ENCODE peak calls at places on chromosomes 1 and 21, in seven cellular contexts. H is K562, C is endothelial cell of umbilical vein, O is GM12878, B is HCT116, A is HepG2, U is H1. M is an unnamed sample. For H3K9me3, the result is how much of the 10 kb centered on the place peaks cover.

GRCh38 chr1:151887028-151887427 is 22.3 kb downstream of the THEM4 start:
- DNase-seq in H (no peak), C (peak), O (no peak), B (no peak), A (no peak), U (no peak), M (no peak)

GRCh38 chr21:28237661-28238060 is 755.0 kb downstream of the LTN1 start:
- DNase-seq in H (no peak), C (no peak), O (no peak), B (no peak), A (no peak), U (no peak), M (no peak)

GRCh38 chr1:195754874-195755273 is 853.4 kb downstream of the KCNT2 start:
- DNase-seq in H (peak), C (no peak), O (no peak), B (no peak), A (no peak), U (no peak), M (no peak)

GRCh38 chr1:50047916-50048694 is 24.4 kb upstream of the AGBL4 start:
- DNase-seq in H (no peak), C (no peak), O (no peak), B (no peak), A (no peak), U (peak), M (no peak)

GRCh38 chr1:113783254-113784103 is 24.2 kb upstream of the PHTF1 start:
- DNase-seq in H (peak), C (peak), O (peak), B (no peak), A (no peak), U (no peak), M (peak)

GRCh38 chr1:74463301-74463988 is 49.0 kb downstream of the LRRC53 start:
- DNase-seq in H (no peak), C (no peak), O (peak), B (no peak), A (no peak), U (no peak), M (no peak)

GRCh38 chr1:84653130-84653680 is 37.1 kb downstream of the SSX2IP start:
- DNase-seq in H (no peak), C (no peak), O (no peak), B (no peak), A (no peak), U (no peak), M (no peak)

GRCh38 chr1:34262454-34262853 is 85.7 kb downstream of the C1orf94 start:
- DNase-seq in H (no peak), C (no peak), O (no peak), B (no peak), A (no peak), U (no peak), M (no peak)

GRCh38 chr1:95071539-95071938 is 1.2 kb downstream of the ALG14 start:
- DNase-seq in H (no peak), C (no peak), O (no peak), B (no peak), A (no peak), U (no peak), M (no peak)

GRCh38 chr21:20257052-20257451 is 741.2 kb upstream of the NCAM2 start:
- DNase-seq in H (no peak), C (no peak), O (no peak), B (no peak), A (no peak), U (no peak), M (no peak)

GRCh38 chr1:157969693-157970485 is 23.6 kb upstream of the KIRREL1 start:
- DNase-seq in H (peak), C (peak), O (no peak), B (peak), A (peak), U (no peak), M (peak)

GRCh38 chr1:35369922-35370671 is 101.6 kb downstream of the ZMYM4 start:
- DNase-seq in H (peak), C (peak), O (no peak), B (no peak), A (no peak), U (no peak), M (peak)

GRCh38 chr1:62429581-62429980 is 7.3 kb upstream of the USP1 start:
- DNase-seq in H (no peak), C (no peak), O (no peak), B (no peak), A (no peak), U (no peak), M (no peak)

GRCh38 chr1:180343931-180344406 is 113.9 kb downstream of the LHX4 start:
- DNase-seq in H (no peak), C (peak), O (peak), B (no peak), A (no peak), U (no peak), M (no peak)

GRCh38 chr1:193703655-193704054 is 517.2 kb upstream of the B3GALT2 start:
- DNase-seq in H (no peak), C (no peak), O (no peak), B (no peak), A (no peak), U (no peak), M (no peak)

GRCh38 chr1:223331929-223332328 is 32.0 kb downstream of the SUSD4 start:
- DNase-seq in H (no peak), C (no peak), O (no peak), B (peak), A (no peak), U (no peak), M (no peak)

GRCh38 chr21:17462276-17462981 is 50.4 kb upstream of the CXADR start:
- DNase-seq in H (no peak), C (peak), O (no peak), B (no peak), A (peak), U (no peak), M (no peak)

GRCh38 chr21:34360488-34361241 is 3.1 kb upstream of the KCNE2 start:
- DNase-seq in H (no peak), C (no peak), O (no peak), B (no peak), A (no peak), U (no peak), M (no peak)

GRCh38 chr1:45014403-45015028 is 2.5 kb downstream of the UROD start:
- DNase-seq in H (peak), C (peak), O (peak), B (peak), A (peak), U (no peak), M (no peak)

GRCh38 chr1:2200308-2200943 is 5.9 kb upstream of the FAAP20 start:
- DNase-seq in H (peak), C (no peak), O (no peak), B (no peak), A (no peak), U (no peak), M (no peak)

GRCh38 chr1:28056129-28056925 is 32.1 kb downstream of the EYA3 start:
- DNase-seq in H (no peak), C (no peak), O (peak), B (no peak), A (no peak), U (no peak), M (no peak)

GRCh38 chr1:168391759-168392681 is 111.3 kb downstream of the TBX19 start:
- DNase-seq in H (no peak), C (no peak), O (no peak), B (no peak), A (no peak), U (no peak), M (no peak)

GRCh38 chr1:12433323-12434053 is 184.5 kb downstream of the DHRS3 start:
- DNase-seq in H (peak), C (peak), O (no peak), B (peak), A (peak), U (no peak), M (no peak)

GRCh38 chr1:172002725-172003345 is 161.5 kb downstream of the DNM3 start:
- DNase-seq in H (peak), C (peak), O (peak), B (peak), A (peak), U (no peak), M (peak)

GRCh38 chr1:245337829-245338484 is 183.2 kb downstream of the KIF26B start:
- DNase-seq in H (peak), C (no peak), O (no peak), B (no peak), A (no peak), U (no peak), M (peak)

GRCh38 chr1:181061487-181061886 is 27.0 kb upstream of the IER5 start:
- DNase-seq in H (no peak), C (no peak), O (no peak), B (no peak), A (no peak), U (no peak), M (no peak)

GRCh38 chr1:207298666-207299065 is 22.8 kb upstream of the CD55 start:
- DNase-seq in H (no peak), C (peak), O (no peak), B (no peak), A (no peak), U (no peak), M (no peak)

GRCh38 chr1:53348491-53349368 is 20.9 kb upstream of the LRP8 start:
- DNase-seq in H (no peak), C (no peak), O (no peak), B (no peak), A (no peak), U (no peak), M (no peak)

GRCh38 chr1:56459260-56459659 is 120.1 kb downstream of the PLPP3 start:
- DNase-seq in H (no peak), C (no peak), O (no peak), B (no peak), A (no peak), U (no peak), M (no peak)

GRCh38 chr21:27269646-27270045 is 302.8 kb upstream of the ADAMTS5 start:
- DNase-seq in H (no peak), C (peak), O (no peak), B (no peak), A (no peak), U (no peak), M (no peak)

GRCh38 chr1:236030572-236030971 is 34.3 kb downstream of the NID1 start:
- DNase-seq in H (no peak), C (no peak), O (no peak), B (no peak), A (no peak), U (no peak), M (peak)

GRCh38 chr1:192579319-192579738 is 3.8 kb downstream of the RGS1 start:
- DNase-seq in H (no peak), C (no peak), O (no peak), B (no peak), A (no peak), U (no peak), M (no peak)

GRCh38 chr1:21084111-21084510 is 92.6 kb downstream of the EIF4G3 start:
- DNase-seq in H (no peak), C (no peak), O (no peak), B (no peak), A (no peak), U (no peak), M (no peak)

GRCh38 chr1:200873116-200873670 is 412 bp downstream of the GPR25 start:
- DNase-seq in H (no peak), C (no peak), O (no peak), B (no peak), A (no peak), U (no peak), M (no peak)
- TF ChIP-seq EZH2 in H (no peak), C (no peak), O (no peak), B (no peak), A (no peak), U (no peak), M (no peak)

GRCh38 chr1:160486453-160486852 is 36.6 kb downstream of the SLAMF6 start:
- DNase-seq in H (no peak), C (no peak), O (no peak), B (no peak), A (no peak), U (peak), M (no peak)

GRCh38 chr1:160488347-160489058 is 34.6 kb downstream of the SLAMF6 start:
- DNase-seq in H (no peak), C (no peak), O (peak), B (no peak), A (no peak), U (no peak), M (no peak)

GRCh38 chr1:160481979-160482596 is 41.0 kb downstream of the SLAMF6 start:
- DNase-seq in H (no peak), C (no peak), O (no peak), B (no peak), A (no peak), U (no peak), M (no peak)

GRCh38 chr1:160483505-160484185 is 39.4 kb downstream of the SLAMF6 start:
- DNase-seq in H (no peak), C (no peak), O (no peak), B (no peak), A (no peak), U (no peak), M (no peak)
- H3K9me3 ChIP-seq in H (under half), C (under half), O (under half), B (under half), A (under half), U (under half), M (under half)

GRCh38 chr1:87778896-87779295 is 450.2 kb downstream of the LMO4 start:
- DNase-seq in H (no peak), C (no peak), O (no peak), B (no peak), A (no peak), U (no peak), M (no peak)

GRCh38 chr1:87786218-87786617 is 457.5 kb downstream of the LMO4 start:
- DNase-seq in H (no peak), C (no peak), O (no peak), B (no peak), A (no peak), U (no peak), M (no peak)

GRCh38 chr1:87783315-87783714 is 454.6 kb downstream of the LMO4 start:
- DNase-seq in H (no peak), C (no peak), O (no peak), B (no peak), A (no peak), U (no peak), M (no peak)

GRCh38 chr1:87786861-87787548 is 458.3 kb downstream of the LMO4 start:
- DNase-seq in H (peak), C (no peak), O (no peak), B (no peak), A (peak), U (no peak), M (no peak)

GRCh38 chr1:87781589-87781988 is 452.9 kb downstream of the LMO4 start:
- DNase-seq in H (no peak), C (no peak), O (no peak), B (no peak), A (no peak), U (no peak), M (no peak)
- TF ChIP-seq POLR2AphosphoS5 in H (no peak), C (no peak), O (no peak), B (no peak), A (no peak), U (no peak), M (no peak)

GRCh38 chr1:220889848-220890287 is 10.6 kb downstream of the HLX start:
- DNase-seq in H (no peak), C (no peak), O (no peak), B (no peak), A (no peak), U (no peak), M (no peak)
- TF ChIP-seq EZH2 in H (no peak), C (no peak), O (no peak), B (no peak), A (no peak), U (peak), M (no peak)

GRCh38 chr1:6599141-6599975 is 3.3 kb downstream of the KLHL21 start:
- DNase-seq in H (no peak), C (no peak), O (no peak), B (no peak), A (no peak), U (no peak), M (no peak)
- H3K9me3 ChIP-seq in H (under half), C (under half), O (under half), B (under half), A (under half), U (under half), M (under half)

DNA sequence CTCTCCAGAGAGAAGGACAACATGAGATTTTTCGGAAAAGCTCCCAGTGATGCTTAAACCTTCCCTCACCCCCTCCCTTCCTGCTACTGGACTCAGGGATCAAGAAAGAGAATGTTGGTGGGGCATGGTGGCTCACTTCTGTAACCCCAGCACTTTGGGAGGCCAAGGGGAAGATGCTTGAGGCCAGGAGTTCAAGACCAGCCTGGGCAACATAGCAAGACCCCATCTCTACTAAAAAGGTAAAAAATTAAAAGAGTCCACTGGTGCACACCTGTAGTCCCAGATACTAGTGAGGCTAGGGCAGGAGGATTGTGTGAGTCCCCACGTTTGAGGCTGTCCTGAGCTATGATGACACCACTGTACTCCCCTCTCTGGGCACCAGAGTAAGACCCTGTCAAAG is 162.9 kb upstream of the RAB4A start:
- DNase-seq in H (no peak), C (no peak), O (no peak), B (no peak), A (no peak), U (no peak), M (no peak)
- TF ChIP-seq POLR2AphosphoS5 in H (no peak), C (no peak), O (no peak), B (no peak), A (no peak), U (no peak), M (no peak)